ENCODE peak calls at places on chromosomes 5 and 9, in ten cellular contexts. One of them, this sample, is unnamed.

GRCh38 chr9:2622361-2623045 is 916 bp downstream of the VLDLR start:
- DNase-seq in fibroblast of the aortic adventitia: peak; percentile 27
- DNase-seq in MCF 10A: no peak
- DNase-seq in cardiac muscle cell: peak; percentile 52
- DNase-seq in amniotic stem cell: no peak
- DNase-seq in stimulated activated CD8-positive, alpha-beta memory T cell treated with anti-CD3 and anti-CD28 coated beads, Interleukin-2, amount 100 ng/mL, for 48 hours: peak; percentile 12
- DNase-seq in neural crest cell: peak; percentile 32
- DNase-seq in fibroblast of pulmonary artery: peak; percentile 25
- DNase-seq in BE2C: peak; percentile 56
- DNase-seq in fibroblast of mammary gland: no peak
- DNase-seq in this sample: peak; percentile 38

GRCh38 chr5:178267876-178268275 is 35.3 kb upstream of the PHYKPL start:
- DNase-seq in fibroblast of the aortic adventitia: no peak
- DNase-seq in MCF 10A: no peak
- DNase-seq in cardiac muscle cell: no peak
- DNase-seq in amniotic stem cell: no peak
- DNase-seq in stimulated activated CD8-positive, alpha-beta memory T cell treated with anti-CD3 and anti-CD28 coated beads, Interleukin-2, amount 100 ng/mL, for 48 hours: no peak
- DNase-seq in neural crest cell: no peak
- DNase-seq in fibroblast of pulmonary artery: no peak
- DNase-seq in BE2C: no peak
- DNase-seq in fibroblast of mammary gland: no peak
- DNase-seq in this sample: no peak

GRCh38 chr5:96280946-96281393 is 152.1 kb downstream of the PCSK1 start:
- DNase-seq in fibroblast of the aortic adventitia: peak; percentile 24
- DNase-seq in MCF 10A: no peak
- DNase-seq in cardiac muscle cell: no peak
- DNase-seq in amniotic stem cell: no peak
- DNase-seq in stimulated activated CD8-positive, alpha-beta memory T cell treated with anti-CD3 and anti-CD28 coated beads, Interleukin-2, amount 100 ng/mL, for 48 hours: no peak
- DNase-seq in neural crest cell: no peak
- DNase-seq in fibroblast of pulmonary artery: no peak
- DNase-seq in BE2C: no peak
- DNase-seq in fibroblast of mammary gland: peak; percentile 75
- DNase-seq in this sample: no peak

GRCh38 chr5:55868846-55869245 is 17.7 kb downstream of the IL31RA start:
- DNase-seq in fibroblast of the aortic adventitia: peak; percentile 95
- DNase-seq in MCF 10A: peak; percentile 95
- DNase-seq in cardiac muscle cell: peak; percentile 97
- DNase-seq in amniotic stem cell: peak; percentile 85
- DNase-seq in stimulated activated CD8-positive, alpha-beta memory T cell treated with anti-CD3 and anti-CD28 coated beads, Interleukin-2, amount 100 ng/mL, for 48 hours: peak; percentile 42
- DNase-seq in neural crest cell: no peak
- DNase-seq in fibroblast of pulmonary artery: peak; percentile 99
- DNase-seq in BE2C: no peak
- DNase-seq in fibroblast of mammary gland: peak; percentile 99
- DNase-seq in this sample: no peak

GRCh38 chr5:181037365-181037861 is 2.7 kb upstream of the BTNL9 start:
- DNase-seq in fibroblast of the aortic adventitia: no peak
- DNase-seq in MCF 10A: no peak
- DNase-seq in cardiac muscle cell: no peak
- DNase-seq in amniotic stem cell: no peak
- DNase-seq in stimulated activated CD8-positive, alpha-beta memory T cell treated with anti-CD3 and anti-CD28 coated beads, Interleukin-2, amount 100 ng/mL, for 48 hours: no peak
- DNase-seq in neural crest cell: no peak
- DNase-seq in fibroblast of pulmonary artery: no peak
- DNase-seq in BE2C: peak; percentile 41
- DNase-seq in fibroblast of mammary gland: no peak
- DNase-seq in this sample: peak; percentile 34

GRCh38 chr9:109143881-109144562 is 23.0 kb downstream of the FRRS1L start:
- DNase-seq in fibroblast of the aortic adventitia: peak; percentile 10
- DNase-seq in MCF 10A: peak; percentile 54
- DNase-seq in cardiac muscle cell: peak; percentile 30
- DNase-seq in amniotic stem cell: no peak
- DNase-seq in stimulated activated CD8-positive, alpha-beta memory T cell treated with anti-CD3 and anti-CD28 coated beads, Interleukin-2, amount 100 ng/mL, for 48 hours: no peak
- DNase-seq in neural crest cell: no peak
- DNase-seq in fibroblast of pulmonary artery: peak; percentile 11
- DNase-seq in BE2C: peak; percentile 18
- DNase-seq in fibroblast of mammary gland: peak; percentile 50
- DNase-seq in this sample: no peak

GRCh38 chr5:72013741-72014703 is 93.3 kb upstream of the MAP1B start:
- DNase-seq in fibroblast of the aortic adventitia: peak; percentile 63
- DNase-seq in MCF 10A: no peak
- DNase-seq in cardiac muscle cell: peak; percentile 65
- DNase-seq in amniotic stem cell: no peak
- DNase-seq in stimulated activated CD8-positive, alpha-beta memory T cell treated with anti-CD3 and anti-CD28 coated beads, Interleukin-2, amount 100 ng/mL, for 48 hours: no peak
- DNase-seq in neural crest cell: peak; percentile 29
- DNase-seq in fibroblast of pulmonary artery: peak; percentile 53
- DNase-seq in BE2C: no peak
- DNase-seq in fibroblast of mammary gland: peak; percentile 54
- DNase-seq in this sample: no peak

GRCh38 chr5:93715776-93716175 is 25.6 kb downstream of the POU5F2 start:
- DNase-seq in fibroblast of the aortic adventitia: no peak
- DNase-seq in MCF 10A: no peak
- DNase-seq in cardiac muscle cell: no peak
- DNase-seq in amniotic stem cell: no peak
- DNase-seq in stimulated activated CD8-positive, alpha-beta memory T cell treated with anti-CD3 and anti-CD28 coated beads, Interleukin-2, amount 100 ng/mL, for 48 hours: no peak
- DNase-seq in neural crest cell: no peak
- DNase-seq in fibroblast of pulmonary artery: no peak
- DNase-seq in BE2C: no peak
- DNase-seq in fibroblast of mammary gland: no peak
- DNase-seq in this sample: no peak

GRCh38 chr5:181052928-181053759 is 13.1 kb downstream of the BTNL9 start:
- DNase-seq in fibroblast of the aortic adventitia: no peak
- DNase-seq in MCF 10A: no peak
- DNase-seq in cardiac muscle cell: peak; percentile 8
- DNase-seq in amniotic stem cell: no peak
- DNase-seq in stimulated activated CD8-positive, alpha-beta memory T cell treated with anti-CD3 and anti-CD28 coated beads, Interleukin-2, amount 100 ng/mL, for 48 hours: no peak
- DNase-seq in neural crest cell: no peak
- DNase-seq in fibroblast of pulmonary artery: no peak
- DNase-seq in BE2C: no peak
- DNase-seq in fibroblast of mammary gland: no peak
- DNase-seq in this sample: peak; percentile 42

GRCh38 chr5:174140452-174140851 is 94.9 kb downstream of the NSG2 start:
- DNase-seq in fibroblast of the aortic adventitia: no peak
- DNase-seq in MCF 10A: no peak
- DNase-seq in cardiac muscle cell: no peak
- DNase-seq in amniotic stem cell: no peak
- DNase-seq in stimulated activated CD8-positive, alpha-beta memory T cell treated with anti-CD3 and anti-CD28 coated beads, Interleukin-2, amount 100 ng/mL, for 48 hours: no peak
- DNase-seq in neural crest cell: no peak
- DNase-seq in fibroblast of pulmonary artery: no peak
- DNase-seq in BE2C: no peak
- DNase-seq in fibroblast of mammary gland: no peak
- DNase-seq in this sample: no peak

GRCh38 chr9:76161546-76161945 is 232.7 kb downstream of the RFK start:
- DNase-seq in fibroblast of the aortic adventitia: peak; percentile 92
- DNase-seq in MCF 10A: no peak
- DNase-seq in cardiac muscle cell: peak; percentile 89
- DNase-seq in amniotic stem cell: peak; percentile 74
- DNase-seq in stimulated activated CD8-positive, alpha-beta memory T cell treated with anti-CD3 and anti-CD28 coated beads, Interleukin-2, amount 100 ng/mL, for 48 hours: no peak
- DNase-seq in neural crest cell: no peak
- DNase-seq in fibroblast of pulmonary artery: peak; percentile 86
- DNase-seq in BE2C: no peak
- DNase-seq in fibroblast of mammary gland: peak; percentile 70
- DNase-seq in this sample: peak; percentile 46

GRCh38 chr5:95848701-95849100 is 26.2 kb upstream of the GLRX start:
- DNase-seq in fibroblast of the aortic adventitia: peak; percentile 50
- DNase-seq in MCF 10A: no peak
- DNase-seq in cardiac muscle cell: peak; percentile 41
- DNase-seq in amniotic stem cell: no peak
- DNase-seq in stimulated activated CD8-positive, alpha-beta memory T cell treated with anti-CD3 and anti-CD28 coated beads, Interleukin-2, amount 100 ng/mL, for 48 hours: no peak
- DNase-seq in neural crest cell: no peak
- DNase-seq in fibroblast of pulmonary artery: peak; percentile 66
- DNase-seq in BE2C: no peak
- DNase-seq in fibroblast of mammary gland: peak; percentile 77
- DNase-seq in this sample: no peak

GRCh38 chr5:12250454-12250853 is 346.2 kb upstream of the CTNND2 start:
- DNase-seq in fibroblast of the aortic adventitia: no peak
- DNase-seq in MCF 10A: no peak
- DNase-seq in cardiac muscle cell: no peak
- DNase-seq in amniotic stem cell: no peak
- DNase-seq in stimulated activated CD8-positive, alpha-beta memory T cell treated with anti-CD3 and anti-CD28 coated beads, Interleukin-2, amount 100 ng/mL, for 48 hours: no peak
- DNase-seq in neural crest cell: no peak
- DNase-seq in fibroblast of pulmonary artery: no peak
- DNase-seq in BE2C: no peak
- DNase-seq in fibroblast of mammary gland: no peak
- DNase-seq in this sample: no peak

GRCh38 chr5:115709585-115709984 is 83.7 kb upstream of the TMED7 start:
- DNase-seq in fibroblast of the aortic adventitia: no peak
- DNase-seq in MCF 10A: no peak
- DNase-seq in cardiac muscle cell: no peak
- DNase-seq in amniotic stem cell: no peak
- DNase-seq in stimulated activated CD8-positive, alpha-beta memory T cell treated with anti-CD3 and anti-CD28 coated beads, Interleukin-2, amount 100 ng/mL, for 48 hours: no peak
- DNase-seq in neural crest cell: no peak
- DNase-seq in fibroblast of pulmonary artery: no peak
- DNase-seq in BE2C: no peak
- DNase-seq in fibroblast of mammary gland: peak; percentile 21
- DNase-seq in this sample: no peak

GRCh38 chr5:17346811-17347210 is 129.4 kb downstream of the BASP1 start:
- DNase-seq in fibroblast of the aortic adventitia: no peak
- DNase-seq in MCF 10A: no peak
- DNase-seq in cardiac muscle cell: no peak
- DNase-seq in amniotic stem cell: no peak
- DNase-seq in stimulated activated CD8-positive, alpha-beta memory T cell treated with anti-CD3 and anti-CD28 coated beads, Interleukin-2, amount 100 ng/mL, for 48 hours: no peak
- DNase-seq in neural crest cell: no peak
- DNase-seq in fibroblast of pulmonary artery: peak; percentile 5
- DNase-seq in BE2C: no peak
- DNase-seq in fibroblast of mammary gland: no peak
- DNase-seq in this sample: no peak

GRCh38 chr5:39211773-39212172 is 7.6 kb downstream of the FYB1 start:
- DNase-seq in fibroblast of the aortic adventitia: no peak
- DNase-seq in MCF 10A: no peak
- DNase-seq in cardiac muscle cell: no peak
- DNase-seq in amniotic stem cell: no peak
- DNase-seq in stimulated activated CD8-positive, alpha-beta memory T cell treated with anti-CD3 and anti-CD28 coated beads, Interleukin-2, amount 100 ng/mL, for 48 hours: no peak
- DNase-seq in neural crest cell: no peak
- DNase-seq in fibroblast of pulmonary artery: no peak
- DNase-seq in BE2C: no peak
- DNase-seq in fibroblast of mammary gland: no peak
- DNase-seq in this sample: no peak

GRCh38 chr9:131234799-131235479 is 41.4 kb downstream of the FAM78A start:
- DNase-seq in fibroblast of the aortic adventitia: no peak
- DNase-seq in MCF 10A: no peak
- DNase-seq in cardiac muscle cell: no peak
- DNase-seq in amniotic stem cell: no peak
- DNase-seq in stimulated activated CD8-positive, alpha-beta memory T cell treated with anti-CD3 and anti-CD28 coated beads, Interleukin-2, amount 100 ng/mL, for 48 hours: no peak
- DNase-seq in neural crest cell: no peak
- DNase-seq in fibroblast of pulmonary artery: no peak
- DNase-seq in BE2C: no peak
- DNase-seq in fibroblast of mammary gland: no peak
- DNase-seq in this sample: no peak

GRCh38 chr5:9320652-9321051 is 225.2 kb downstream of the SEMA5A start:
- DNase-seq in fibroblast of the aortic adventitia: no peak
- DNase-seq in MCF 10A: no peak
- DNase-seq in cardiac muscle cell: no peak
- DNase-seq in amniotic stem cell: no peak
- DNase-seq in stimulated activated CD8-positive, alpha-beta memory T cell treated with anti-CD3 and anti-CD28 coated beads, Interleukin-2, amount 100 ng/mL, for 48 hours: no peak
- DNase-seq in neural crest cell: no peak
- DNase-seq in fibroblast of pulmonary artery: no peak
- DNase-seq in BE2C: no peak
- DNase-seq in fibroblast of mammary gland: no peak
- DNase-seq in this sample: no peak

GRCh38 chr5:151663617-151664322 is 22.9 kb downstream of the SPARC start:
- DNase-seq in fibroblast of the aortic adventitia: peak; percentile 55
- DNase-seq in MCF 10A: peak; percentile 50
- DNase-seq in cardiac muscle cell: no peak
- DNase-seq in amniotic stem cell: no peak
- DNase-seq in stimulated activated CD8-positive, alpha-beta memory T cell treated with anti-CD3 and anti-CD28 coated beads, Interleukin-2, amount 100 ng/mL, for 48 hours: no peak
- DNase-seq in neural crest cell: no peak
- DNase-seq in fibroblast of pulmonary artery: peak; percentile 67
- DNase-seq in BE2C: no peak
- DNase-seq in fibroblast of mammary gland: peak; percentile 72
- DNase-seq in this sample: no peak

GRCh38 chr9:127893392-127893791 is 6.0 kb downstream of the ST6GALNAC6 start:
- DNase-seq in fibroblast of the aortic adventitia: no peak
- DNase-seq in MCF 10A: no peak
- DNase-seq in cardiac muscle cell: no peak
- DNase-seq in amniotic stem cell: no peak
- DNase-seq in stimulated activated CD8-positive, alpha-beta memory T cell treated with anti-CD3 and anti-CD28 coated beads, Interleukin-2, amount 100 ng/mL, for 48 hours: no peak
- DNase-seq in neural crest cell: no peak
- DNase-seq in fibroblast of pulmonary artery: no peak
- DNase-seq in BE2C: no peak
- DNase-seq in fibroblast of mammary gland: no peak
- DNase-seq in this sample: no peak

GRCh38 chr5:35852084-35852734 is 4.5 kb upstream of the IL7R start:
- DNase-seq in fibroblast of the aortic adventitia: no peak
- DNase-seq in MCF 10A: peak; percentile 52
- DNase-seq in cardiac muscle cell: peak; percentile 17
- DNase-seq in amniotic stem cell: no peak
- DNase-seq in stimulated activated CD8-positive, alpha-beta memory T cell treated with anti-CD3 and anti-CD28 coated beads, Interleukin-2, amount 100 ng/mL, for 48 hours: no peak
- DNase-seq in neural crest cell: no peak
- DNase-seq in fibroblast of pulmonary artery: no peak
- DNase-seq in BE2C: peak; percentile 6
- DNase-seq in fibroblast of mammary gland: peak; percentile 25
- DNase-seq in this sample: no peak

GRCh38 chr5:83947763-83948162 is 227.1 kb upstream of the HAPLN1 start:
- DNase-seq in fibroblast of the aortic adventitia: no peak
- DNase-seq in MCF 10A: no peak
- DNase-seq in cardiac muscle cell: no peak
- DNase-seq in amniotic stem cell: no peak
- DNase-seq in stimulated activated CD8-positive, alpha-beta memory T cell treated with anti-CD3 and anti-CD28 coated beads, Interleukin-2, amount 100 ng/mL, for 48 hours: no peak
- DNase-seq in neural crest cell: no peak
- DNase-seq in fibroblast of pulmonary artery: no peak
- DNase-seq in BE2C: no peak
- DNase-seq in fibroblast of mammary gland: no peak
- DNase-seq in this sample: no peak

GRCh38 chr5:63860379-63860778 is 101.9 kb downstream of the HTR1A start:
- DNase-seq in fibroblast of the aortic adventitia: no peak
- DNase-seq in MCF 10A: peak; percentile 6
- DNase-seq in cardiac muscle cell: no peak
- DNase-seq in amniotic stem cell: no peak
- DNase-seq in stimulated activated CD8-positive, alpha-beta memory T cell treated with anti-CD3 and anti-CD28 coated beads, Interleukin-2, amount 100 ng/mL, for 48 hours: no peak
- DNase-seq in neural crest cell: no peak
- DNase-seq in fibroblast of pulmonary artery: no peak
- DNase-seq in BE2C: no peak
- DNase-seq in fibroblast of mammary gland: no peak
- DNase-seq in this sample: no peak

GRCh38 chr9:84697494-84698114 is 28.1 kb downstream of the NTRK2 start:
- DNase-seq in fibroblast of the aortic adventitia: peak; percentile 31
- DNase-seq in MCF 10A: peak; percentile 71
- DNase-seq in cardiac muscle cell: peak; percentile 61
- DNase-seq in amniotic stem cell: no peak
- DNase-seq in stimulated activated CD8-positive, alpha-beta memory T cell treated with anti-CD3 and anti-CD28 coated beads, Interleukin-2, amount 100 ng/mL, for 48 hours: peak; percentile 48
- DNase-seq in neural crest cell: peak; percentile 59
- DNase-seq in fibroblast of pulmonary artery: peak; percentile 58
- DNase-seq in BE2C: peak; percentile 65
- DNase-seq in fibroblast of mammary gland: peak; percentile 38
- DNase-seq in this sample: peak; percentile 37